ENCODE peak calls at places on chromosome 22, in ten cellular contexts. R is stimulated activated CD4-positive, alpha-beta T cell treated with anti-CD3 and anti-CD28 coated beads, Interleukin-15, amount 100 ng/mL, for 1 hour; Y is cardiac septum; V is GM23248; T is activated naive CD8-positive, alpha-beta T cell treated with anti-CD3 and anti-CD28 coated beads, Interleukin-2, amount 50 U/mL, for 24 hours; S is activated T-cell treated with anti-CD3 and anti-CD28 coated beads, Interleukin-2, amount 50 U/mL, for 4 hours; P is CD4-positive, alpha-beta T cell; F is NCI-H187; B is ureter; W is T-cell. U is an unnamed sample.

GRCh38 chr22:19516378-19517170 is 7.6 kb downstream of the CLDN5 start:
- DNase-seq in R (no peak), Y (peak), V (no peak), T (no peak), S (no peak), P (no peak), F (no peak), B (no peak), W (no peak), U (no peak)

GRCh38 chr22:24391836-24392217 is 35.6 kb upstream of the ADORA2A start:
- DNase-seq in R (no peak), Y (no peak), V (peak), T (no peak), S (no peak), P (no peak), F (no peak), B (no peak), W (no peak), U (no peak)

GRCh38 chr22:18091916-18092526 is 14.2 kb downstream of the PEX26 start:
- DNase-seq in R (no peak), Y (peak), V (peak), T (no peak), S (peak), P (no peak), F (no peak), B (no peak), W (no peak), U (no peak)

GRCh38 chr22:49023161-49023878 is 804.4 kb downstream of the BRD1 start:
- DNase-seq in R (no peak), Y (peak), V (no peak), T (no peak), S (no peak), P (no peak), F (no peak), B (no peak), W (no peak), U (no peak)

GRCh38 chr22:35480143-35480542 is 60.5 kb upstream of the RASD2 start:
- DNase-seq in R (no peak), Y (no peak), V (peak), T (no peak), S (no peak), P (no peak), F (no peak), B (peak), W (no peak), U (no peak)

GRCh38 chr22:25774575-25775026 is 32.6 kb downstream of the MYO18B start:
- DNase-seq in R (no peak), Y (no peak), V (peak), T (peak), S (no peak), P (no peak), F (no peak), B (no peak), W (no peak), U (peak)

GRCh38 chr22:37502342-37503182 is 16.4 kb upstream of the MFNG start:
- DNase-seq in R (no peak), Y (no peak), V (no peak), T (no peak), S (no peak), P (no peak), F (no peak), B (peak), W (no peak), U (no peak)

GRCh38 chr22:31754813-31755212 is 994 bp downstream of the DEPDC5 start:
- DNase-seq in R (no peak), Y (no peak), V (no peak), T (no peak), S (no peak), P (no peak), F (no peak), B (no peak), W (no peak), U (no peak)

GRCh38 chr22:49432211-49432905 is 395.3 kb downstream of the BRD1 start:
- DNase-seq in R (no peak), Y (no peak), V (no peak), T (no peak), S (no peak), P (no peak), F (no peak), B (no peak), W (no peak), U (no peak)

GRCh38 chr22:35582861-35583670 is 34.1 kb downstream of the MB start:
- DNase-seq in R (peak), Y (peak), V (peak), T (peak), S (peak), P (peak), F (no peak), B (peak), W (no peak), U (peak)

GRCh38 chr22:21697866-21698265 is 32.1 kb downstream of the PPIL2 start:
- DNase-seq in R (no peak), Y (no peak), V (peak), T (no peak), S (no peak), P (no peak), F (no peak), B (no peak), W (no peak), U (no peak)

GRCh38 chr22:49156662-49157285 is 670.9 kb downstream of the BRD1 start:
- DNase-seq in R (no peak), Y (peak), V (no peak), T (no peak), S (no peak), P (no peak), F (peak), B (no peak), W (no peak), U (no peak)

GRCh38 chr22:19796169-19796568 is 35.6 kb downstream of the TBX1 start:
- DNase-seq in R (no peak), Y (no peak), V (no peak), T (no peak), S (no peak), P (no peak), F (no peak), B (no peak), W (no peak), U (no peak)

GRCh38 chr22:21797444-21798221 is 62.0 kb upstream of the YPEL1 start:
- DNase-seq in R (no peak), Y (no peak), V (no peak), T (no peak), S (no peak), P (no peak), F (no peak), B (no peak), W (no peak), U (no peak)

GRCh38 chr22:49417833-49418232 is 409.8 kb downstream of the BRD1 start:
- DNase-seq in R (no peak), Y (peak), V (no peak), T (no peak), S (no peak), P (no peak), F (no peak), B (no peak), W (no peak), U (no peak)

GRCh38 chr22:50621491-50621880 is 6.5 kb downstream of the ARSA start:
- DNase-seq in R (no peak), Y (peak), V (no peak), T (peak), S (no peak), P (peak), F (no peak), B (no peak), W (peak), U (peak)

GRCh38 chr22:29747832-29748231 is 19.0 kb downstream of the ZMAT5 start:
- DNase-seq in R (no peak), Y (no peak), V (no peak), T (no peak), S (no peak), P (no peak), F (no peak), B (no peak), W (no peak), U (no peak)

GRCh38 chr22:23373601-23374000 is 193.3 kb downstream of the BCR start:
- DNase-seq in R (no peak), Y (no peak), V (no peak), T (no peak), S (no peak), P (no peak), F (no peak), B (no peak), W (no peak), U (no peak)

GRCh38 chr22:37544955-37545702 is 15.2 kb upstream of the CDC42EP1 start:
- DNase-seq in R (peak), Y (peak), V (peak), T (peak), S (peak), P (peak), F (no peak), B (no peak), W (no peak), U (peak)

GRCh38 chr22:29704528-29705285 is 15.1 kb upstream of the CABP7 start:
- DNase-seq in R (no peak), Y (no peak), V (peak), T (no peak), S (no peak), P (no peak), F (no peak), B (no peak), W (no peak), U (no peak)

GRCh38 chr22:37229805-37230672 is 14.0 kb downstream of the RAC2 start:
- DNase-seq in R (peak), Y (peak), V (peak), T (peak), S (peak), P (peak), F (no peak), B (no peak), W (peak), U (peak)

GRCh38 chr22:39553429-39553828 is 17.1 kb upstream of the CACNA1I start:
- DNase-seq in R (no peak), Y (no peak), V (no peak), T (no peak), S (no peak), P (no peak), F (no peak), B (no peak), W (no peak), U (no peak)

GRCh38 chr22:39308614-39309363 is 10.6 kb downstream of the RPL3 start:
- DNase-seq in R (no peak), Y (no peak), V (peak), T (no peak), S (no peak), P (no peak), F (no peak), B (no peak), W (no peak), U (no peak)

GRCh38 chr22:39003165-39003638 is 10.9 kb upstream of the APOBEC3C start:
- DNase-seq in R (peak), Y (peak), V (peak), T (peak), S (peak), P (peak), F (peak), B (peak), W (peak), U (peak)

GRCh38 chr22:37564111-37564711 is 3.9 kb downstream of the CDC42EP1 start:
- DNase-seq in R (no peak), Y (no peak), V (peak), T (no peak), S (no peak), P (no peak), F (no peak), B (no peak), W (no peak), U (no peak)

GRCh38 chr22:38172489-38173155 is 9.0 kb downstream of the PLA2G6 start:
- DNase-seq in R (no peak), Y (no peak), V (peak), T (peak), S (peak), P (no peak), F (no peak), B (peak), W (peak), U (no peak)

GRCh38 chr22:20130319-20130718 is 1.3 kb upstream of the ZDHHC8 start:
- DNase-seq in R (no peak), Y (no peak), V (no peak), T (no peak), S (no peak), P (no peak), F (no peak), B (no peak), W (no peak), U (peak)

GRCh38 chr22:18056161-18056666 is 21.6 kb upstream of the PEX26 start:
- DNase-seq in R (no peak), Y (no peak), V (peak), T (no peak), S (no peak), P (no peak), F (no peak), B (no peak), W (no peak), U (no peak)

GRCh38 chr22:33539902-33540751 is 380.1 kb downstream of the LARGE1 start:
- DNase-seq in R (no peak), Y (no peak), V (peak), T (no peak), S (no peak), P (no peak), F (no peak), B (peak), W (no peak), U (no peak)

GRCh38 chr22:50225200-50225969 is 19.4 kb downstream of the TUBGCP6 start:
- DNase-seq in R (no peak), Y (no peak), V (no peak), T (no peak), S (no peak), P (no peak), F (no peak), B (no peak), W (no peak), U (no peak)

GRCh38 chr22:48250286-48250895 is 1487.9 kb downstream of the TBC1D22A start:
- DNase-seq in R (no peak), Y (peak), V (no peak), T (no peak), S (no peak), P (no peak), F (no peak), B (no peak), W (no peak), U (no peak)

GRCh38 chr22:44144046-44144569 is 36.6 kb upstream of the PARVG start:
- DNase-seq in R (no peak), Y (no peak), V (no peak), T (no peak), S (no peak), P (no peak), F (no peak), B (no peak), W (no peak), U (no peak)

GRCh38 chr22:47631571-47632102 is 869.2 kb downstream of the TBC1D22A start:
- DNase-seq in R (no peak), Y (no peak), V (no peak), T (no peak), S (no peak), P (no peak), F (no peak), B (no peak), W (no peak), U (no peak)

GRCh38 chr22:34588893-34589545 is 476.9 kb upstream of the ISX start:
- DNase-seq in R (no peak), Y (no peak), V (no peak), T (no peak), S (no peak), P (no peak), F (no peak), B (no peak), W (no peak), U (no peak)

GRCh38 chr22:25482868-25483639 is 81.4 kb upstream of the GRK3 start:
- DNase-seq in R (no peak), Y (no peak), V (no peak), T (no peak), S (no peak), P (no peak), F (no peak), B (no peak), W (no peak), U (no peak)

GRCh38 chr22:49365191-49365837 is 462.4 kb downstream of the BRD1 start:
- DNase-seq in R (no peak), Y (no peak), V (no peak), T (no peak), S (no peak), P (no peak), F (no peak), B (peak), W (no peak), U (no peak)